ENCODE peak calls at places on chromosomes 7 and 10, in six cellular contexts. One of them, this sample, is unnamed.

GRCh38 chr7:36986429-36987362 is 262.4 kb upstream of the AOAH start:
- DNase-seq in NCI-H2081: peak; percentile 88
- DNase-seq in NCI-H774: peak; percentile 42
- DNase-seq in A549: peak; percentile 75
- DNase-seq in GM23248: peak; percentile 61
- DNase-seq in NCI-H1105 treated with DMSO at 0.1 percent for 48 hours: peak; percentile 90
- DNase-seq in this sample: peak; percentile 27

GRCh38 chr10:132507467-132507955 is 30.1 kb upstream of the INPP5A start:
- DNase-seq in NCI-H1105 treated with DMSO at 0.1 percent for 48 hours: no peak
- DNase-seq in NCI-H774: no peak
- DNase-seq in GM23248: no peak
- DNase-seq in A549: no peak
- DNase-seq in NCI-H2081: no peak
- DNase-seq in this sample: no peak

GRCh38 chr10:14695833-14696232 is 78.9 kb downstream of the FAM107B start:
- DNase-seq in NCI-H2081: no peak
- DNase-seq in NCI-H1105 treated with DMSO at 0.1 percent for 48 hours: no peak
- DNase-seq in GM23248: no peak
- DNase-seq in A549: no peak
- DNase-seq in NCI-H774: no peak
- DNase-seq in this sample: no peak

GRCh38 chr7:106765727-106766355 is 99.2 kb upstream of the PIK3CG start:
- DNase-seq in A549: no peak
- DNase-seq in NCI-H1105 treated with DMSO at 0.1 percent for 48 hours: no peak
- DNase-seq in GM23248: no peak
- DNase-seq in NCI-H2081: no peak
- DNase-seq in NCI-H774: no peak
- DNase-seq in this sample: no peak

GRCh38 chr7:92731327-92732063 is 104.9 kb downstream of the CDK6 start:
- DNase-seq in NCI-H774: no peak
- DNase-seq in A549: no peak
- DNase-seq in NCI-H2081: no peak
- DNase-seq in NCI-H1105 treated with DMSO at 0.1 percent for 48 hours: no peak
- DNase-seq in GM23248: peak; percentile 52
- DNase-seq in this sample: no peak

GRCh38 chr10:101080933-101081546 is 19.3 kb downstream of the KAZALD1 start:
- DNase-seq in NCI-H1105 treated with DMSO at 0.1 percent for 48 hours: no peak
- DNase-seq in GM23248: peak; percentile 42
- DNase-seq in A549: no peak
- DNase-seq in NCI-H2081: no peak
- DNase-seq in NCI-H774: no peak
- DNase-seq in this sample: no peak

GRCh38 chr7:133155121-133155520 is 73.2 kb upstream of the CHCHD3 start:
- DNase-seq in A549: no peak
- DNase-seq in NCI-H2081: no peak
- DNase-seq in GM23248: peak; percentile 2
- DNase-seq in NCI-H1105 treated with DMSO at 0.1 percent for 48 hours: no peak
- DNase-seq in NCI-H774: no peak
- DNase-seq in this sample: no peak

GRCh38 chr10:6843477-6843876 is 263.4 kb upstream of the PRKCQ start:
- DNase-seq in NCI-H774: no peak
- DNase-seq in A549: no peak
- DNase-seq in NCI-H2081: no peak
- DNase-seq in NCI-H1105 treated with DMSO at 0.1 percent for 48 hours: no peak
- DNase-seq in GM23248: no peak
- DNase-seq in this sample: no peak

GRCh38 chr7:142443614-142444013 is 185.8 kb upstream of the PRSS58 start:
- DNase-seq in A549: no peak
- DNase-seq in NCI-H1105 treated with DMSO at 0.1 percent for 48 hours: no peak
- DNase-seq in NCI-H2081: no peak
- DNase-seq in GM23248: no peak
- DNase-seq in NCI-H774: no peak
- DNase-seq in this sample: no peak

GRCh38 chr7:55019691-55020480 is 1.1 kb downstream of the EGFR start:
- DNase-seq in NCI-H2081: no peak
- DNase-seq in A549: peak; percentile 62
- DNase-seq in GM23248: peak; percentile 61
- DNase-seq in NCI-H1105 treated with DMSO at 0.1 percent for 48 hours: peak; percentile 23
- DNase-seq in NCI-H774: no peak
- DNase-seq in this sample: no peak

GRCh38 chr7:104133238-104133637 is 74.6 kb downstream of the ORC5 start:
- DNase-seq in NCI-H774: no peak
- DNase-seq in NCI-H2081: no peak
- DNase-seq in A549: no peak
- DNase-seq in NCI-H1105 treated with DMSO at 0.1 percent for 48 hours: peak; percentile 22
- DNase-seq in GM23248: no peak
- DNase-seq in this sample: no peak

GRCh38 chr7:121039994-121040393 is 51.5 kb downstream of the CPED1 start:
- DNase-seq in NCI-H1105 treated with DMSO at 0.1 percent for 48 hours: no peak
- DNase-seq in NCI-H774: no peak
- DNase-seq in NCI-H2081: no peak
- DNase-seq in A549: no peak
- DNase-seq in GM23248: no peak
- DNase-seq in this sample: no peak

GRCh38 chr10:91349381-91349780 is 60.8 kb upstream of the HECTD2 start:
- DNase-seq in NCI-H774: no peak
- DNase-seq in GM23248: peak; percentile 93
- DNase-seq in A549: no peak
- DNase-seq in NCI-H2081: no peak
- DNase-seq in NCI-H1105 treated with DMSO at 0.1 percent for 48 hours: no peak
- DNase-seq in this sample: no peak

GRCh38 chr10:86964061-86964846 is 4.0 kb upstream of the ADIRF start:
- DNase-seq in NCI-H774: no peak
- DNase-seq in A549: no peak
- DNase-seq in NCI-H2081: no peak
- DNase-seq in GM23248: no peak
- DNase-seq in NCI-H1105 treated with DMSO at 0.1 percent for 48 hours: no peak
- DNase-seq in this sample: no peak

GRCh38 chr10:8073696-8074416 is 19.4 kb downstream of the GATA3 start:
- DNase-seq in NCI-H1105 treated with DMSO at 0.1 percent for 48 hours: no peak
- DNase-seq in GM23248: no peak
- DNase-seq in NCI-H774: no peak
- DNase-seq in A549: no peak
- DNase-seq in NCI-H2081: no peak
- DNase-seq in this sample: no peak

GRCh38 chr10:87740232-87740631 is 77.8 kb downstream of the ATAD1 start:
- DNase-seq in NCI-H774: no peak
- DNase-seq in NCI-H1105 treated with DMSO at 0.1 percent for 48 hours: no peak
- DNase-seq in NCI-H2081: no peak
- DNase-seq in GM23248: peak; percentile 89
- DNase-seq in A549: no peak
- DNase-seq in this sample: no peak

GRCh38 chr10:89591111-89591795 is 53.8 kb downstream of the PANK1 start:
- DNase-seq in NCI-H2081: no peak
- DNase-seq in GM23248: peak; percentile 32
- DNase-seq in NCI-H1105 treated with DMSO at 0.1 percent for 48 hours: no peak
- DNase-seq in A549: no peak
- DNase-seq in NCI-H774: no peak
- DNase-seq in this sample: no peak

GRCh38 chr7:85851571-85852193 is 664.8 kb upstream of the SEMA3D start:
- DNase-seq in NCI-H2081: peak; percentile 59
- DNase-seq in GM23248: peak; percentile 70
- DNase-seq in NCI-H1105 treated with DMSO at 0.1 percent for 48 hours: peak; percentile 46
- DNase-seq in A549: peak; percentile 10
- DNase-seq in NCI-H774: no peak
- DNase-seq in this sample: no peak

GRCh38 chr7:26369519-26370385 is 78.1 kb downstream of the SNX10 start:
- DNase-seq in NCI-H774: peak; percentile 56
- DNase-seq in A549: peak; percentile 31
- DNase-seq in NCI-H2081: peak; percentile 80
- DNase-seq in GM23248: peak; percentile 63
- DNase-seq in NCI-H1105 treated with DMSO at 0.1 percent for 48 hours: peak; percentile 69
- DNase-seq in this sample: no peak

GRCh38 chr7:104979167-104979841 is 34.7 kb upstream of the KMT2E start:
- DNase-seq in GM23248: peak; percentile 81
- DNase-seq in NCI-H2081: peak; percentile 70
- DNase-seq in NCI-H774: no peak
- DNase-seq in A549: no peak
- DNase-seq in NCI-H1105 treated with DMSO at 0.1 percent for 48 hours: no peak
- DNase-seq in this sample: no peak

GRCh38 chr7:1829111-1829510 is 159.0 kb downstream of the ELFN1 start:
- DNase-seq in NCI-H1105 treated with DMSO at 0.1 percent for 48 hours: no peak
- DNase-seq in NCI-H2081: no peak
- DNase-seq in A549: no peak
- DNase-seq in GM23248: no peak
- DNase-seq in NCI-H774: no peak
- DNase-seq in this sample: no peak

GRCh38 chr7:45384499-45384898 is 189.7 kb upstream of the ADCY1 start:
- DNase-seq in NCI-H1105 treated with DMSO at 0.1 percent for 48 hours: no peak
- DNase-seq in GM23248: peak; percentile 43
- DNase-seq in NCI-H774: no peak
- DNase-seq in A549: peak; percentile 52
- DNase-seq in NCI-H2081: no peak
- DNase-seq in this sample: no peak

GRCh38 chr10:29285624-29286051 is 3.2 kb upstream of the LYZL1 start:
- DNase-seq in GM23248: no peak
- DNase-seq in NCI-H1105 treated with DMSO at 0.1 percent for 48 hours: no peak
- DNase-seq in NCI-H774: no peak
- DNase-seq in NCI-H2081: no peak
- DNase-seq in A549: no peak
- DNase-seq in this sample: no peak

GRCh38 chr7:30148951-30149459 is 14.2 kb downstream of the MTURN start:
- DNase-seq in GM23248: no peak
- DNase-seq in NCI-H1105 treated with DMSO at 0.1 percent for 48 hours: no peak
- DNase-seq in NCI-H2081: peak; percentile 73
- DNase-seq in NCI-H774: no peak
- DNase-seq in A549: no peak
- DNase-seq in this sample: no peak

GRCh38 chr7:11328309-11328708 is 354.6 kb downstream of the PHF14 start:
- DNase-seq in NCI-H1105 treated with DMSO at 0.1 percent for 48 hours: no peak
- DNase-seq in NCI-H2081: no peak
- DNase-seq in NCI-H774: no peak
- DNase-seq in A549: no peak
- DNase-seq in GM23248: no peak
- DNase-seq in this sample: no peak

GRCh38 chr10:110433740-110434139 is 64.0 kb upstream of the DUSP5 start:
- DNase-seq in A549: no peak
- DNase-seq in NCI-H1105 treated with DMSO at 0.1 percent for 48 hours: no peak
- DNase-seq in NCI-H774: no peak
- DNase-seq in GM23248: no peak
- DNase-seq in NCI-H2081: peak; percentile 48
- DNase-seq in this sample: no peak

GRCh38 chr7:7479275-7479674 is 56.4 kb downstream of the COL28A1 start:
- DNase-seq in NCI-H1105 treated with DMSO at 0.1 percent for 48 hours: no peak
- DNase-seq in A549: no peak
- DNase-seq in NCI-H2081: no peak
- DNase-seq in NCI-H774: no peak
- DNase-seq in GM23248: no peak
- DNase-seq in this sample: no peak

GRCh38 chr10:62528441-62528840 is 154.3 kb downstream of the ZNF365 start:
- DNase-seq in NCI-H774: no peak
- DNase-seq in NCI-H1105 treated with DMSO at 0.1 percent for 48 hours: no peak
- DNase-seq in GM23248: no peak
- DNase-seq in NCI-H2081: no peak
- DNase-seq in A549: no peak
- DNase-seq in this sample: no peak

GRCh38 chr7:29657856-29658255 is 94.2 kb downstream of the PRR15 start:
- DNase-seq in NCI-H1105 treated with DMSO at 0.1 percent for 48 hours: no peak
- DNase-seq in GM23248: no peak
- DNase-seq in NCI-H2081: no peak
- DNase-seq in NCI-H774: no peak
- DNase-seq in A549: no peak
- DNase-seq in this sample: no peak

GRCh38 chr7:28318126-28318762 is 94.1 kb upstream of the CREB5 start:
- DNase-seq in NCI-H1105 treated with DMSO at 0.1 percent for 48 hours: no peak
- DNase-seq in NCI-H2081: no peak
- DNase-seq in A549: no peak
- DNase-seq in GM23248: peak; percentile 57
- DNase-seq in NCI-H774: no peak
- DNase-seq in this sample: no peak

GRCh38 chr7:66699998-66700397 is 40.5 kb upstream of the RABGEF1 start:
- DNase-seq in NCI-H774: no peak
- DNase-seq in NCI-H1105 treated with DMSO at 0.1 percent for 48 hours: no peak
- DNase-seq in A549: no peak
- DNase-seq in NCI-H2081: no peak
- DNase-seq in GM23248: no peak
- DNase-seq in this sample: no peak

GRCh38 chr10:70740441-70741288 is 44.5 kb downstream of the TBATA start:
- DNase-seq in A549: no peak
- DNase-seq in GM23248: no peak
- DNase-seq in NCI-H1105 treated with DMSO at 0.1 percent for 48 hours: no peak
- DNase-seq in NCI-H774: no peak
- DNase-seq in NCI-H2081: no peak
- DNase-seq in this sample: no peak

GRCh38 chr7:105497016-105497415 is 25.1 kb downstream of the PUS7 start:
- DNase-seq in NCI-H1105 treated with DMSO at 0.1 percent for 48 hours: no peak
- DNase-seq in A549: no peak
- DNase-seq in NCI-H774: no peak
- DNase-seq in GM23248: no peak
- DNase-seq in NCI-H2081: no peak
- DNase-seq in this sample: no peak

GRCh38 chr7:36082216-36082615 is 70.8 kb upstream of the EEPD1 start:
- DNase-seq in A549: no peak
- DNase-seq in NCI-H2081: no peak
- DNase-seq in GM23248: no peak
- DNase-seq in NCI-H774: no peak
- DNase-seq in NCI-H1105 treated with DMSO at 0.1 percent for 48 hours: no peak
- DNase-seq in this sample: no peak

GRCh38 chr7:147419001-147419400 is 1171.6 kb upstream of the C7orf33 start:
- DNase-seq in NCI-H774: no peak
- DNase-seq in GM23248: no peak
- DNase-seq in NCI-H1105 treated with DMSO at 0.1 percent for 48 hours: no peak
- DNase-seq in NCI-H2081: peak; percentile 29
- DNase-seq in A549: no peak
- DNase-seq in this sample: no peak